ENCODE peak calls at places on chromosomes 13 and 19, in eight cellular contexts. L, K, R, S, A, Q, X and F are unnamed samples. For H3K4me1 and H3K36me3, the result is how much of the 10 kb centered on the place peaks cover.

GRCh38 chr13:67328895-67329294 is 98.8 kb upstream of the PCDH9 start:
- DNase-seq in L (no peak), K (no peak), R (no peak), S (no peak), A (no peak), Q (no peak), X (no peak), F (no peak)

GRCh38 chr13:110332750-110333149 is 25.7 kb downstream of the COL4A2 start:
- DNase-seq in L (no peak), K (no peak), R (no peak), S (no peak), A (no peak), Q (no peak), X (no peak), F (no peak)

GRCh38 chr13:107901996-107902562 is 313.3 kb downstream of the LIG4 start:
- DNase-seq in L (no peak), K (no peak), R (no peak), S (no peak), A (no peak), Q (no peak), X (no peak), F (no peak)

GRCh38 chr19:5032101-5032967 is 63.4 kb downstream of the KDM4B start:
- DNase-seq in L (no peak), K (no peak), R (no peak), S (no peak), A (peak), Q (no peak), X (peak), F (no peak)

GRCh38 chr19:19366691-19367396 is 38.6 kb upstream of the GATAD2A start:
- DNase-seq in L (peak), K (peak), R (peak), S (peak), A (peak), Q (peak), X (peak), F (peak)

GRCh38 chr13:100392709-100393630 is 195.6 kb downstream of the GGACT start:
- DNase-seq in L (peak), K (peak), R (peak), S (peak), A (peak), Q (no peak), X (peak), F (peak)

GRCh38 chr19:2661615-2662014 is 40.9 kb downstream of the GNG7 start:
- DNase-seq in L (no peak), K (peak), R (no peak), S (no peak), A (no peak), Q (no peak), X (no peak), F (no peak)

GRCh38 chr19:53849237-53849676 is 18.4 kb upstream of the MYADM start:
- DNase-seq in L (no peak), K (no peak), R (no peak), S (no peak), A (no peak), Q (no peak), X (no peak), F (no peak)

GRCh38 chr13:113150545-113151365 is 7.7 kb upstream of the PROZ start:
- DNase-seq in L (no peak), K (no peak), R (no peak), S (no peak), A (no peak), Q (no peak), X (no peak), F (no peak)

GRCh38 chr19:37817180-37817911 is 38.0 kb upstream of the ZNF573 start:
- DNase-seq in L (peak), K (no peak), R (peak), S (peak), A (peak), Q (peak), X (peak), F (no peak)

GRCh38 chr19:38647966-38648788 is 728 bp downstream of the ACTN4 start:
- DNase-seq in L (no peak), K (no peak), R (no peak), S (no peak), A (no peak), Q (no peak), X (no peak), F (no peak)

GRCh38 chr13:21557995-21558394 is 46.0 kb downstream of the MICU2 start:
- DNase-seq in L (no peak), K (peak), R (no peak), S (no peak), A (peak), Q (no peak), X (no peak), F (no peak)

GRCh38 chr13:94236132-94236531 is 243.3 kb downstream of the DCT start:
- DNase-seq in L (no peak), K (no peak), R (no peak), S (no peak), A (no peak), Q (no peak), X (no peak), F (no peak)

GRCh38 chr19:5994407-5995165 is 16.6 kb upstream of the RANBP3 start:
- DNase-seq in L (no peak), K (no peak), R (no peak), S (no peak), A (no peak), Q (no peak), X (no peak), F (no peak)

DNA sequence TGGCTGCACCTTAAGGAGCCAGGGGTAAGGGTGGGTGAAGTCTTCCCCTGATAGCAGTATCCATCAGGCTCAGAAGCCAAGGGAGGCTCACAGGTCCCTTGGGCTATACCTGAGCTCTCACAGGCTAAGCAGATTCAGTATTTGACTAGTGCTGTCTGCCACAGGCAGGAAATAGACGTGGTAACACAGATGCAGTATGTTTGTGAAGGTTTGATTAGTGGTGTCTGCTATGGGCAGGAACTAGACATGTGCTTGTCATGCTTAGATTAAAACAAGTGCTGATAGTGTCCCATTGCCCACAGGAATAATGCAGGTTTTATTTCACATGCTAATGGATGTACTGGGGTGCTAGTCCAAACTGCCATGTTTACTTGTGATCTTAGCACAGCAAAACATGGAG is 4.0 kb downstream of the SYT5 start:
- DNase-seq in L (no peak), K (no peak), R (no peak), S (no peak), A (no peak), Q (no peak), X (no peak), F (no peak)
- H3K4me1 ChIP-seq in L (under half), K (under half), R (under half), S (under half), A (under half), Q (under half), X (under half), F (under half)

GRCh38 chr19:41548047-41548446 is 27.9 kb upstream of the CEACAM21 start:
- DNase-seq in L (no peak), K (no peak), R (no peak), S (no peak), A (no peak), Q (no peak), X (no peak), F (no peak)
- H3K27ac ChIP-seq in L (no peak), K (no peak), R (peak), S (no peak), A (no peak), Q (peak), X (peak), F (no peak)

GRCh38 chr19:39867133-39867532 is 21.0 kb upstream of the FBL start:
- DNase-seq in L (no peak), K (no peak), R (no peak), S (no peak), A (no peak), Q (no peak), X (no peak), F (no peak)
- H3K36me3 ChIP-seq in L (under half), K (under half), R (under half), S (under half), A (under half), Q (under half), X (under half), F (under half)

DNA sequence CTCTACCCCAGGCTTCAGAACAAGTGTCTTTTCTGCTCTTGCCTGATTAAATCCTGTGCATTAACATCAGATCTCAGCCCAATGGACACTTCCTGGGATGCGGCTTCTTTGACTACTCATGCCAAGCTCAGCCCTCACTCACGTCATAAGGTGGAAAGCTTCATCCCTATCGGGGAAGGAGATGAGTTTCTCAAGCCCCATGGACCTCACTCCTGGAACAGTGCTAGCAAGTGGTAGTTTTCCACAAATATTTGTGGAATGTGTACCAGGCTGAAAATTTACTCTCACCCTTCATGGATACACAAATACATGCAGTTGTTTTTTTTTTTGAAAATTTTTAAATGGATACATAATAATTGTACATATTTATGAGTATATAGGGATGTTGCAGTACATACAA is 34.6 kb upstream of the FARP1 start:
- DNase-seq in L (no peak), K (no peak), R (no peak), S (no peak), A (no peak), Q (no peak), X (no peak), F (no peak)
- H3K4me1 ChIP-seq in L (under half), K (under half), R (under half), S (under half), A (under half), Q (under half), X (under half), F (under half)

DNA sequence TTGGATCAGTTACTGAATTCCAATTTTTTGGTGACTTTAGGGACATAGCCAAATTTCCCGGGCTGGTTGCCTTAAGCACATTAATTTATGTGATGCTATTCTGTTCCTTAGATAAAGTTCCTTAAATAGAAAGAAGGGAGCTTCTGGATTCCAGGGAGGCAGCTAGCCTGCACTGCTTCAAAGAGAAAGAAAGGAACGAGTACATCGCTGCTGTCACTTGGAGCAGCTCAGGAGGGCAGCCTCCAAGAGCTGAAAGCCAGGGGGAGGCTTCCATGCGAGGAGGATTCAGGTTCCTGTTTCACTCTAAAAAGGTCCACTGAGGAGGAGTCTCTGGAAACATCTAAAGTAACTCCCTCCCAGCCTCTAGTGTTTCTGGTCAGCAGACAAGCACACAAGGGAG is 55.7 kb downstream of the FAM124A start:
- DNase-seq in L (no peak), K (no peak), R (no peak), S (no peak), A (no peak), Q (no peak), X (no peak), F (no peak)
- H3K27ac ChIP-seq in L (no peak), K (no peak), R (no peak), S (no peak), A (no peak), Q (no peak), X (peak), F (no peak)

DNA sequence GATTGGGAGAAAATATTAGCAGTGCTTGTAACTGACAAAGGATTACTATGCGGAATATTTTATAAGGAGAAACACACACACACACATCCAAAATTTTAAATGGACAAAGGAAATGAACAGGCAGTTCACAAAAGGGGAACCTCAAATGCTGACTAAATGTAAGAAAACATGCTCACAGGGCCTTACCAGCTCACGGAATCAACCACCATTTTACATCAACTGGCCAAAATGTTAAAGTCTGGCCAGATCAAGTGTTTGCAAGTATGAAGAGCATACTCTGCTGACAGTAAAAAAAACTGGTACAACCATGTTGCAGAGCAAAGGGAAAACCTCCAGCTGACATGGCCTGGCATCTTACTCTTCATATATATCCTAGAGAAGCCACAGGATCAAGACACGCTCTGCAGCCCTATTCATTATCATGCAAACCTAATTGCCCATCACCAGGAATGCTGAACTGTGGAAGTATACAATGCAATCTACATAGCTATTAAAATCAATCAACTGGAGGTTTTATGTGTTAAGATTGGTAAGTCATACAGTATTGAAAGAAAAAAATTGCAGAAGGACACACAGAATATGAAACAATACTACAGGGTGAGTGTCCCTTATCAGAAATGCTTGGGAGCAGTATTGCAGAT is 124.4 kb downstream of the RNF17 start:
- DNase-seq in L (no peak), K (no peak), R (no peak), S (no peak), A (no peak), Q (no peak), X (no peak), F (no peak)
- H3K36me3 ChIP-seq in L (under half), K (under half), R (under half), S (under half), A (under half), Q (under half), X (under half), F (under half)

GRCh38 chr19:1076951-1077350 is 10.0 kb downstream of the ARHGAP45 start:
- DNase-seq in L (no peak), K (no peak), R (peak), S (no peak), A (peak), Q (peak), X (peak), F (no peak)

GRCh38 chr19:1074512-1075283 is 7.7 kb downstream of the ARHGAP45 start:
- DNase-seq in L (no peak), K (no peak), R (peak), S (peak), A (peak), Q (peak), X (peak), F (no peak)

GRCh38 chr19:1073063-1073955 is 6.3 kb downstream of the ARHGAP45 start:
- DNase-seq in L (no peak), K (no peak), R (no peak), S (no peak), A (no peak), Q (no peak), X (no peak), F (no peak)

GRCh38 chr19:1073956-1074511 is 7.1 kb downstream of the ARHGAP45 start:
- DNase-seq in L (no peak), K (no peak), R (peak), S (no peak), A (no peak), Q (no peak), X (no peak), F (no peak)

GRCh38 chr19:1076046-1076386 is 9.0 kb downstream of the ARHGAP45 start:
- DNase-seq in L (no peak), K (no peak), R (no peak), S (no peak), A (no peak), Q (no peak), X (no peak), F (no peak)
- H3K4me1 ChIP-seq in L (under half), K (under half), R (under half), S (under half), A (under half), Q (under half), X (under half), F (under half)

GRCh38 chr13:76711515-76712182 is 174.6 kb downstream of the KCTD12 start:
- DNase-seq in L (peak), K (no peak), R (no peak), S (no peak), A (peak), Q (no peak), X (no peak), F (peak)
- H3K27ac ChIP-seq in L (no peak), K (no peak), R (peak), S (peak), A (peak), Q (peak), X (peak), F (peak)

DNA sequence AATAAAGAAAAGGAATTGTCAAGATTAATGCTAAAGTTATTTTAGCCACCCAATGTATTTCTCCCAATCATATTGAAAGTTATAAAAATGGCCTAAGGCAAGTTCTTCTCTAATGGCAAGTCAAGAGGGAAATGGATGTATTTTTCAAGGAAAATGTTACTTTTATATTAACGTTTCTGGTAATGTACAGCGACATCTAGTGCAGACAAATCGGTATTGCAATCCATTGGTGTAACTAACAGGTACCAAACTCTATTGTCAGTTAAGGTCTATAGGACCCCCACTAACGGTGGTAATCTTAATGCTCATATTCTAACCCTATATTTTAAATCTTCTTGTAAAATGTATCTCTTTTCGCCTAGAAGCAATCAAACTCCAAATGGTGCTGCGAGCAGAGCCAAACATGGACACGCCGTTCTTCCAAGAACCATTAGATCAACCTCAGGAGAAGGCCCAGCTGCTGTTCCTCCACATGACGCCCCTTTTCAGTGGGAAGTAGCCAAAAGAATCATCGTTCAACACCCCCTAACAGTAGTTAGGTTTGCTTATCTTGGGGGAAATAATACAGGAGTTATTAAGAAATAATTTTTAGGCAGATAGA is 98.5 kb upstream of the PABPC3 start:
- DNase-seq in L (no peak), K (no peak), R (no peak), S (no peak), A (peak), Q (no peak), X (no peak), F (no peak)
- H3K36me3 ChIP-seq in L (under half), K (under half), R (under half), S (under half), A (under half), Q (under half), X (under half), F (under half)

GRCh38 chr19:41408256-41408655 is 10.6 kb downstream of the BCKDHA start:
- DNase-seq in L (no peak), K (no peak), R (no peak), S (no peak), A (no peak), Q (no peak), X (no peak), F (no peak)

GRCh38 chr19:41407271-41407670 is 9.7 kb downstream of the BCKDHA start:
- DNase-seq in L (no peak), K (no peak), R (peak), S (no peak), A (peak), Q (no peak), X (no peak), F (no peak)

GRCh38 chr19:41411094-41411493 is 13.5 kb downstream of the BCKDHA start:
- DNase-seq in L (no peak), K (no peak), R (no peak), S (no peak), A (no peak), Q (no peak), X (no peak), F (no peak)

GRCh38 chr19:41410655-41411054 is 13.0 kb downstream of the BCKDHA start:
- DNase-seq in L (no peak), K (no peak), R (no peak), S (no peak), A (no peak), Q (no peak), X (no peak), F (no peak)

DNA sequence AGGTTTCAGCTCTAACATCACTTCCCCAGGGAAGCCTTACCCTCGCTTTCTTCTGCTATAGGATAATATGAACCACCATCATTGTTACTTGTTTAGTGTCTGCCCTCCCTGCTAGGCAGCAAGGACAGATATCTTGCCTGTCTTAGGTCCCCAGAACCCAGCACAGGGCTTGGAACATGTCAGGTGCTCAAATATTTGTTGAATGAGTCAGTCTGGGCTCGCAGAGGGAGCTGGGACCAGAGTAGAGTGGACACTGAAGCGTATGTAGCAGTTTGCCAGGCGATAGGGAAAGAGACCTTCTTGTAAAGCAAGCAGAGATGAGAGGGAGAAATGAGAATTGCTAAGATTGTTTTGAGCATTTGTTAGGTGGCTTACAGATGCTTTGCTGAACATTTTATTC is 11.7 kb downstream of the BCKDHA start:
- DNase-seq in L (no peak), K (peak), R (peak), S (no peak), A (peak), Q (no peak), X (no peak), F (no peak)
- H3K4me1 ChIP-seq in L (under half), K (under half), R (half or more), S (half or more), A (under half), Q (half or more), X (half or more), F (under half)